ENCODE peak calls at places on chromosomes 11 and 22, in five cellular contexts. One of them, this sample, is unnamed.

GRCh38 chr11:34342008-34342533 is 15.7 kb downstream of the ABTB2 start:
- DNase-seq in caudate nucleus: no peak
- DNase-seq in CD8-positive, alpha-beta T cell: no peak
- DNase-seq in foreskin melanocyte: no peak
- DNase-seq in GM04503: peak; percentile 72
- DNase-seq in this sample: no peak

GRCh38 chr11:95108159-95108611 is 18.5 kb downstream of the ENDOD1 start:
- DNase-seq in caudate nucleus: peak; percentile 22
- DNase-seq in GM04503: no peak
- DNase-seq in CD8-positive, alpha-beta T cell: no peak
- DNase-seq in foreskin melanocyte: no peak
- DNase-seq in this sample: no peak

GRCh38 chr11:62554377-62554776 is 7.8 kb upstream of the AHNAK start:
- DNase-seq in GM04503: no peak
- DNase-seq in caudate nucleus: no peak
- DNase-seq in CD8-positive, alpha-beta T cell: no peak
- DNase-seq in foreskin melanocyte: no peak
- DNase-seq in this sample: no peak

GRCh38 chr11:8384199-8384821 is 120.6 kb upstream of the LMO1 start:
- DNase-seq in CD8-positive, alpha-beta T cell: no peak
- DNase-seq in GM04503: peak; percentile 13
- DNase-seq in caudate nucleus: no peak
- DNase-seq in foreskin melanocyte: peak; percentile 37
- DNase-seq in this sample: no peak

GRCh38 chr11:59380263-59381059 is 21.8 kb downstream of the OR5AN1 start:
- DNase-seq in foreskin melanocyte: no peak
- DNase-seq in caudate nucleus: no peak
- DNase-seq in GM04503: no peak
- DNase-seq in CD8-positive, alpha-beta T cell: no peak
- DNase-seq in this sample: no peak

GRCh38 chr22:17706451-17706900 is 67.8 kb downstream of the BID start:
- DNase-seq in caudate nucleus: no peak
- DNase-seq in CD8-positive, alpha-beta T cell: peak; percentile 2
- DNase-seq in GM04503: peak; percentile 82
- DNase-seq in foreskin melanocyte: peak; percentile 98
- DNase-seq in this sample: no peak

GRCh38 chr11:29629281-29629680 is 387.5 kb downstream of the KCNA4 start:
- DNase-seq in CD8-positive, alpha-beta T cell: no peak
- DNase-seq in foreskin melanocyte: no peak
- DNase-seq in GM04503: peak; percentile 34
- DNase-seq in caudate nucleus: no peak
- DNase-seq in this sample: no peak

GRCh38 chr11:33006010-33006409 is 9.7 kb upstream of the DEPDC7 start:
- DNase-seq in foreskin melanocyte: no peak
- DNase-seq in CD8-positive, alpha-beta T cell: no peak
- DNase-seq in GM04503: no peak
- DNase-seq in caudate nucleus: no peak
- DNase-seq in this sample: no peak

GRCh38 chr11:57277845-57278720 is 41.0 kb upstream of the APLNR start:
- DNase-seq in GM04503: peak; percentile 54
- DNase-seq in CD8-positive, alpha-beta T cell: no peak
- DNase-seq in caudate nucleus: peak; percentile 5
- DNase-seq in foreskin melanocyte: peak; percentile 81
- DNase-seq in this sample: peak; percentile 26

GRCh38 chr22:49347376-49347775 is 480.3 kb downstream of the BRD1 start:
- DNase-seq in caudate nucleus: no peak
- DNase-seq in CD8-positive, alpha-beta T cell: no peak
- DNase-seq in GM04503: no peak
- DNase-seq in foreskin melanocyte: no peak
- DNase-seq in this sample: no peak

GRCh38 chr22:22667966-22668880 is 23.8 kb downstream of the GGTLC2 start:
- DNase-seq in caudate nucleus: no peak
- DNase-seq in GM04503: no peak
- DNase-seq in CD8-positive, alpha-beta T cell: no peak
- DNase-seq in foreskin melanocyte: no peak
- DNase-seq in this sample: no peak

GRCh38 chr22:20506543-20507252 is 712 bp upstream of the MED15 start:
- DNase-seq in foreskin melanocyte: no peak
- DNase-seq in CD8-positive, alpha-beta T cell: no peak
- DNase-seq in GM04503: no peak
- DNase-seq in caudate nucleus: no peak
- DNase-seq in this sample: no peak

GRCh38 chr11:113377606-113378005 is 10.0 kb upstream of the ANKK1 start:
- DNase-seq in GM04503: no peak
- DNase-seq in foreskin melanocyte: no peak
- DNase-seq in CD8-positive, alpha-beta T cell: no peak
- DNase-seq in caudate nucleus: no peak
- DNase-seq in this sample: no peak

GRCh38 chr11:80388133-80388532 is 947.3 kb upstream of the TENM4 start:
- DNase-seq in CD8-positive, alpha-beta T cell: no peak
- DNase-seq in GM04503: no peak
- DNase-seq in foreskin melanocyte: no peak
- DNase-seq in caudate nucleus: no peak
- DNase-seq in this sample: no peak

GRCh38 chr11:3161309-3161708 is 3.8 kb downstream of the OSBPL5 start:
- DNase-seq in GM04503: no peak
- DNase-seq in CD8-positive, alpha-beta T cell: no peak
- DNase-seq in caudate nucleus: no peak
- DNase-seq in foreskin melanocyte: no peak
- DNase-seq in this sample: no peak

GRCh38 chr11:2376751-2377451 is at the start of gene CD81:
- DNase-seq in GM04503: no peak
- DNase-seq in foreskin melanocyte: no peak
- DNase-seq in caudate nucleus: peak; percentile 70
- DNase-seq in CD8-positive, alpha-beta T cell: peak; percentile 59
- DNase-seq in this sample: peak; percentile 35

GRCh38 chr22:30212996-30213441 is 33.5 kb downstream of the LIF start:
- DNase-seq in GM04503: no peak
- DNase-seq in foreskin melanocyte: no peak
- DNase-seq in caudate nucleus: no peak
- DNase-seq in CD8-positive, alpha-beta T cell: no peak
- DNase-seq in this sample: no peak

GRCh38 chr11:63595296-63595695 is 18.9 kb downstream of the PLAAT3 start:
- DNase-seq in foreskin melanocyte: peak; percentile 77
- DNase-seq in CD8-positive, alpha-beta T cell: no peak
- DNase-seq in GM04503: no peak
- DNase-seq in caudate nucleus: peak; percentile 15
- DNase-seq in this sample: no peak

GRCh38 chr22:50730013-50730891 is 7.8 kb upstream of the ACR start:
- DNase-seq in foreskin melanocyte: no peak
- DNase-seq in GM04503: no peak
- DNase-seq in caudate nucleus: no peak
- DNase-seq in CD8-positive, alpha-beta T cell: no peak
- DNase-seq in this sample: no peak

GRCh38 chr11:2074266-2074825 is 64.8 kb downstream of the IGF2 start:
- DNase-seq in caudate nucleus: no peak
- DNase-seq in CD8-positive, alpha-beta T cell: no peak
- DNase-seq in foreskin melanocyte: no peak
- DNase-seq in GM04503: no peak
- DNase-seq in this sample: no peak

GRCh38 chr11:118438314-118438931 is 2.1 kb downstream of the KMT2A start:
- DNase-seq in foreskin melanocyte: peak; percentile 78
- DNase-seq in GM04503: peak; percentile 49
- DNase-seq in CD8-positive, alpha-beta T cell: no peak
- DNase-seq in caudate nucleus: peak; percentile 29
- DNase-seq in this sample: peak; percentile 17

GRCh38 chr22:32745251-32745995 is 56.1 kb upstream of the TIMP3 start:
- DNase-seq in caudate nucleus: no peak
- DNase-seq in CD8-positive, alpha-beta T cell: no peak
- DNase-seq in foreskin melanocyte: no peak
- DNase-seq in GM04503: no peak
- DNase-seq in this sample: no peak

GRCh38 chr11:116580828-116581227 is 192.0 kb downstream of the BUD13 start:
- DNase-seq in GM04503: no peak
- DNase-seq in caudate nucleus: peak; percentile 4
- DNase-seq in foreskin melanocyte: no peak
- DNase-seq in CD8-positive, alpha-beta T cell: no peak
- DNase-seq in this sample: no peak

GRCh38 chr22:35538801-35539321 is 1.8 kb upstream of the RASD2 start:
- DNase-seq in foreskin melanocyte: no peak
- DNase-seq in caudate nucleus: no peak
- DNase-seq in CD8-positive, alpha-beta T cell: no peak
- DNase-seq in GM04503: no peak
- DNase-seq in this sample: no peak

GRCh38 chr11:9838229-9838628 is 174.4 kb downstream of the SWAP70 start:
- DNase-seq in foreskin melanocyte: no peak
- DNase-seq in caudate nucleus: no peak
- DNase-seq in CD8-positive, alpha-beta T cell: no peak
- DNase-seq in GM04503: no peak
- DNase-seq in this sample: no peak

GRCh38 chr11:11849127-11849746 is 7.5 kb downstream of the USP47 start:
- DNase-seq in foreskin melanocyte: no peak
- DNase-seq in caudate nucleus: peak; percentile 6
- DNase-seq in GM04503: no peak
- DNase-seq in CD8-positive, alpha-beta T cell: peak; percentile 41
- DNase-seq in this sample: peak; percentile 29

GRCh38 chr11:124872741-124873140 is 7.5 kb downstream of the ROBO3 start:
- DNase-seq in foreskin melanocyte: no peak
- DNase-seq in GM04503: no peak
- DNase-seq in caudate nucleus: no peak
- DNase-seq in CD8-positive, alpha-beta T cell: no peak
- DNase-seq in this sample: no peak

This sample was measured in NK-92 treated with Interleukin-12 subunit alpha and Interleukin-12 subunit beta, amount 100 ng/mL, for 24 hours.